ENCODE peak calls at places on chromosomes 16 and 17, in four cellular contexts. X is A549, M is GM12878, E is K562. D is an unnamed sample.

GRCh38 chr16:74226361-74226979 is 70.1 kb upstream of the PSMD7 start:
- DNase-seq in X (no peak), M (no peak), E (no peak), D (no peak)

GRCh38 chr17:41631025-41631889 is 6.9 kb upstream of the KRT17 start:
- DNase-seq in X (no peak), M (no peak), E (no peak), D (no peak)

GRCh38 chr16:19188406-19188805 is 20.4 kb downstream of the SYT17 start:
- DNase-seq in X (no peak), M (no peak), E (no peak), D (no peak)

GRCh38 chr16:89629827-89630610 is 16.6 kb downstream of the DPEP1 start:
- DNase-seq in X (no peak), M (no peak), E (no peak), D (peak)

GRCh38 chr17:12789976-12790805 is 893 bp downstream of the ARHGAP44 start:
- DNase-seq in X (no peak), M (no peak), E (peak), D (no peak)

GRCh38 chr16:249431-249830 is 14.8 kb downstream of the FAM234A start:
- DNase-seq in X (no peak), M (no peak), E (no peak), D (no peak)

GRCh38 chr16:4678596-4678995 is 14.8 kb upstream of the NUDT16L1 start:
- DNase-seq in X (no peak), M (no peak), E (no peak), D (no peak)

GRCh38 chr17:60102632-60103047 is 23.9 kb upstream of the HEATR6 start:
- DNase-seq in X (peak), M (no peak), E (no peak), D (no peak)

GRCh38 chr16:51326131-51326856 is 175.2 kb upstream of the SALL1 start:
- DNase-seq in X (peak), M (no peak), E (no peak), D (no peak)

GRCh38 chr17:77098884-77099545 is 41.8 kb upstream of the SEC14L1 start:
- DNase-seq in X (no peak), M (no peak), E (no peak), D (peak)

GRCh38 chr17:76909971-76910760 is 42.0 kb downstream of the MGAT5B start:
- DNase-seq in X (peak), M (no peak), E (peak), D (peak)

GRCh38 chr16:2489581-2489980 is 14.7 kb downstream of the TBC1D24 start:
- DNase-seq in X (no peak), M (no peak), E (no peak), D (no peak)

GRCh38 chr16:50025544-50025931 is 513 bp downstream of the CNEP1R1 start:
- DNase-seq in X (peak), M (no peak), E (peak), D (peak)

GRCh38 chr17:41748275-41748674 is 13.8 kb upstream of the HAP1 start:
- DNase-seq in X (no peak), M (no peak), E (no peak), D (no peak)

GRCh38 chr17:20997711-20998570 is 44.9 kb downstream of the USP22 start:
- DNase-seq in X (no peak), M (no peak), E (no peak), D (no peak)

GRCh38 chr16:80619824-80620223 is 79.0 kb downstream of the DYNLRB2 start:
- DNase-seq in X (no peak), M (no peak), E (no peak), D (no peak)
- TF ChIP-seq CEBPB in X (no peak), M (no peak), E (no peak), D (no peak)

DNA sequence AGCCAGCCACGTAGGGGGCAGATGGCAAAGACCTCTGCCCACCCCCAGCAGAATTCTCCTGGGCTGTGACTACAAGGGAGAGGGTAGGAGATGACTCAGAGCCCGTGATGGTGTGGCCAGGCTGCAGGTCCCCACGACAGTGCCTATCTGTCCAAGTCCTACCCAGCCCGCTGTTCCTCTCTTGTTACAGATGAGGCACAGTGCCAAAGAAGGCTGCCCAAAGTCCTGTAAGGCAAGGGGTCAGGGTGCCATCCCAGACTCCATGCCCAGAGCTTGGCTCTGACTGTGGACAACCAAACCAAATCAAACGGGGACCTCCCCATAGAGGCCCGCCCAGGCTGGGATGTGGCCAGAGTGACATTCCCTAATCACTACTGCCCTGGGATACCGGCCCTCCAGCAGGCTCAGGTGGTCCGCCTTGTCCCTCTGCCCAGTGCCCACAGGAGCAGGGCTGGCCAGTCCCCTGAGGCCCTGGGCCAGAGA is 12.6 kb upstream of the BCAR1 start:
- DNase-seq in X (no peak), M (no peak), E (no peak), D (no peak)
- TF ChIP-seq POLR2AphosphoS2 in X (no peak), M (no peak), E (no peak), D (no peak)

GRCh38 chr17:75611746-75612437 is 21.3 kb upstream of the SMIM5 start:
- DNase-seq in X (no peak), M (no peak), E (no peak), D (no peak)
- TF ChIP-seq CEBPB in X (no peak), M (no peak), E (no peak), D (no peak)

GRCh38 chr16:17076121-17076757 is 394.5 kb downstream of the XYLT1 start:
- DNase-seq in X (no peak), M (no peak), E (no peak), D (no peak)
- TF ChIP-seq POLR2AphosphoS2 in X (no peak), M (no peak), E (no peak), D (no peak)

GRCh38 chr17:79036609-79037008 is 12.6 kb downstream of the C1QTNF1 start:
- DNase-seq in X (peak), M (no peak), E (no peak), D (no peak)

GRCh38 chr17:79036181-79036580 is 12.2 kb downstream of the C1QTNF1 start:
- DNase-seq in X (no peak), M (no peak), E (no peak), D (no peak)

GRCh38 chr17:79039171-79039570 is 15.2 kb downstream of the C1QTNF1 start:
- DNase-seq in X (no peak), M (no peak), E (no peak), D (no peak)

GRCh38 chr17:79041041-79041570 is 17.1 kb downstream of the C1QTNF1 start:
- DNase-seq in X (no peak), M (no peak), E (no peak), D (no peak)

GRCh38 chr17:79038545-79039135 is 14.7 kb downstream of the C1QTNF1 start:
- DNase-seq in X (peak), M (no peak), E (no peak), D (no peak)
- TF ChIP-seq CEBPB in X (peak), M (no peak), E (peak), D (peak)

GRCh38 chr17:80846932-80847331 is 144.7 kb upstream of the CHMP6 start:
- DNase-seq in X (no peak), M (no peak), E (no peak), D (no peak)

GRCh38 chr17:80845863-80846671 is 145.6 kb upstream of the CHMP6 start:
- DNase-seq in X (no peak), M (no peak), E (no peak), D (no peak)

GRCh38 chr17:80849119-80849518 is 142.5 kb upstream of the CHMP6 start:
- DNase-seq in X (no peak), M (no peak), E (no peak), D (no peak)

GRCh38 chr17:80848449-80849102 is 143.1 kb upstream of the CHMP6 start:
- DNase-seq in X (no peak), M (no peak), E (no peak), D (no peak)

GRCh38 chr17:80847506-80848230 is 144.0 kb upstream of the CHMP6 start:
- DNase-seq in X (no peak), M (no peak), E (peak), D (no peak)
- TF ChIP-seq POLR2AphosphoS2 in X (no peak), M (no peak), E (no peak), D (no peak)

DNA sequence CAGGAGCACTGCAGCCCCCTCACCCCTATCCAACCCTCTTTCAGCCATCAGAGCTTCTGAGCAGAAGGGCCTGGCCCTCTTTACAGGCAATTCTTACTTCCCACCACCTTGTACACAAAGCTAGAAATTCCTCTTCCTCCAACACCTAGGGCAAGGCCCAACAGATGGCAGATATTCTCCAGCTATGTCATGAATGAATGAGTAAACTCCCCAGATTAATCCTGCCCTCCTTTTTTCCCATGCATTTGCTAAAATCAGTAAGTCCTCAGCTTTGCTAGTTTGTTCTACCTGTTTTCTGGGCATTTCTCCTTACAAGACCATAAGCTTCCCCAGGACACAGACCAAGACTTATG is 20.4 kb upstream of the MRPS23 start:
- DNase-seq in X (no peak), M (no peak), E (no peak), D (no peak)
- TF ChIP-seq CEBPB in X (no peak), M (no peak), E (no peak), D (no peak)